ENCODE peak calls at places on chromosome 7, in ten cellular contexts. N, G, C, T, M, A, F, O, V and L are unnamed samples.
A peak's percentile ranks its signal among the peaks of the same experiment; 100 is the strongest.

GRCh38 chr7:99036531-99037175 is 107.3 kb downstream of the SMURF1 start:
- DNase-seq in O (peak; percentile 75), F (peak; percentile 55), T (no peak), V (peak; percentile 90), A (no peak), M (peak; percentile 34), C (no peak), G (peak; percentile 87), N (no peak), L (no peak)

GRCh38 chr7:129401968-129402860 is 32.0 kb upstream of the STRIP2 start:
- DNase-seq in O (no peak), T (no peak), M (no peak), G (no peak), N (no peak), A (no peak), F (peak; percentile 12), C (no peak), V (peak; percentile 9), L (no peak)

GRCh38 chr7:93949468-93949867 is 27.9 kb downstream of the GNG11 start:
- DNase-seq in F (peak; percentile 11), V (peak; percentile 90), T (no peak), C (peak; percentile 64), N (no peak), G (peak; percentile 90), M (peak; percentile 9), O (peak; percentile 85), A (no peak), L (no peak)

GRCh38 chr7:68744036-68744435 is 854.2 kb upstream of the AUTS2 start:
- DNase-seq in M (no peak), A (no peak), T (no peak), O (no peak), V (no peak), C (no peak), F (no peak), N (no peak), G (no peak), L (no peak)

GRCh38 chr7:28572321-28573058 is 160.2 kb downstream of the CREB5 start:
- DNase-seq in G (no peak), T (no peak), F (no peak), M (no peak), O (no peak), C (no peak), N (no peak), V (no peak), A (peak; percentile 26), L (peak; percentile 52)

GRCh38 chr7:47693161-47693740 is 111.3 kb upstream of the TNS3 start:
- DNase-seq in G (peak; percentile 24), F (no peak), O (no peak), M (no peak), N (no peak), C (no peak), T (no peak), A (no peak), V (peak; percentile 9), L (no peak)

GRCh38 chr7:28410628-28411578 is 1.4 kb upstream of the CREB5 start:
- DNase-seq in T (peak; percentile 23), V (peak; percentile 72), A (no peak), G (no peak), F (no peak), N (peak; percentile 49), M (peak; percentile 71), O (peak; percentile 67), C (no peak), L (peak; percentile 54)

GRCh38 chr7:50056131-50056530 is 36.9 kb downstream of the ZPBP start:
- DNase-seq in O (no peak), F (no peak), G (no peak), A (no peak), T (no peak), V (no peak), C (no peak), M (no peak), N (no peak), L (no peak)

GRCh38 chr7:150439926-150440325 is 10.5 kb upstream of the GIMAP8 start:
- DNase-seq in V (peak; percentile 15), G (peak; percentile 9), T (no peak), A (no peak), O (no peak), N (no peak), C (no peak), M (no peak), F (no peak), L (no peak)

GRCh38 chr7:46291601-46292150 is 370.6 kb upstream of the IGFBP3 start:
- DNase-seq in G (peak; percentile 81), F (no peak), T (no peak), M (peak; percentile 29), C (peak; percentile 44), V (peak; percentile 81), A (no peak), N (no peak), O (peak; percentile 80), L (no peak)

GRCh38 chr7:36301914-36302771 is 87.5 kb upstream of the ANLN start:
- DNase-seq in C (no peak), T (no peak), A (no peak), M (no peak), G (no peak), F (no peak), V (peak; percentile 38), N (no peak), O (peak; percentile 39), L (no peak)

GRCh38 chr7:41732279-41733062 is 29.6 kb upstream of the INHBA start:
- DNase-seq in M (no peak), G (peak; percentile 24), F (no peak), V (peak; percentile 33), A (no peak), T (no peak), C (no peak), N (peak; percentile 51), O (peak; percentile 29), L (no peak)

GRCh38 chr7:130912086-130912909 is 178.3 kb upstream of the KLF14 start:
- DNase-seq in M (no peak), N (no peak), F (no peak), T (no peak), V (peak; percentile 75), G (peak; percentile 92), C (no peak), A (no peak), O (peak; percentile 89), L (no peak)

GRCh38 chr7:51162724-51163329 is 153.8 kb downstream of the COBL start:
- DNase-seq in V (peak; percentile 91), O (peak; percentile 84), N (no peak), C (peak; percentile 47), T (peak; percentile 77), G (peak; percentile 78), A (peak; percentile 93), F (peak; percentile 41), M (peak; percentile 91), L (peak; percentile 94)

GRCh38 chr7:22667562-22668239 is 59.3 kb upstream of the IL6 start:
- DNase-seq in F (peak; percentile 34), V (peak; percentile 49), T (no peak), A (no peak), N (no peak), G (peak; percentile 41), C (no peak), O (peak; percentile 72), M (peak; percentile 52), L (peak; percentile 74)

GRCh38 chr7:26500749-26501352 is 209.2 kb downstream of the SNX10 start:
- DNase-seq in F (peak; percentile 26), A (no peak), N (no peak), O (peak; percentile 43), T (no peak), V (peak; percentile 35), C (no peak), M (peak; percentile 23), G (peak; percentile 37), L (no peak)
- TF ChIP-seq CTCF in F (peak; percentile 69), A (peak; percentile 46), N (peak; percentile 54), O (peak; percentile 64), T (peak; percentile 59), V (peak; percentile 42), C (peak; percentile 34), M (peak; percentile 60), G (peak; percentile 61), L (peak; percentile 48)

GRCh38 chr7:106029941-106030340 is 66.9 kb downstream of the CDHR3 start:
- DNase-seq in O (no peak), V (no peak), F (no peak), C (no peak), M (no peak), N (no peak), T (no peak), G (no peak), A (no peak), L (no peak)
- TF ChIP-seq CTCF in O (no peak), V (peak; percentile 12), F (no peak), C (no peak), M (no peak), N (no peak), T (no peak), G (no peak), A (no peak), L (no peak)

GRCh38 chr7:91266067-91266930 is 2.1 kb downstream of the FZD1 start:
- DNase-seq in F (no peak), V (no peak), M (peak; percentile 32), A (peak; percentile 45), O (no peak), T (peak; percentile 16), G (no peak), N (peak; percentile 49), C (no peak), L (no peak)

GRCh38 chr7:91264083-91264923 is at the start of gene FZD1:
- DNase-seq in T (peak; percentile 96), N (peak; percentile 97), G (peak; percentile 99), M (peak; percentile 98), F (peak; percentile 73), A (peak; percentile 98), C (peak; percentile 93), V (peak; percentile 99), O (peak; percentile 100), L (peak; percentile 91)

GRCh38 chr7:91265693-91266066 is 1.4 kb downstream of the FZD1 start:
- DNase-seq in F (no peak), C (no peak), V (peak; percentile 16), O (peak; percentile 38), G (no peak), N (peak; percentile 57), A (peak; percentile 23), T (peak; percentile 24), M (peak; percentile 16), L (no peak)

GRCh38 chr7:91263359-91264082 is 712 bp upstream of the FZD1 start:
- DNase-seq in A (peak; percentile 63), O (no peak), M (peak; percentile 53), V (no peak), T (peak; percentile 38), C (no peak), N (peak; percentile 67), G (no peak), F (peak; percentile 15), L (peak; percentile 15)

GRCh38 chr7:91264924-91265681 is 870 bp downstream of the FZD1 start:
- DNase-seq in G (peak; percentile 75), V (peak; percentile 83), C (no peak), A (peak; percentile 39), F (no peak), M (peak; percentile 72), O (peak; percentile 81), N (peak; percentile 71), T (peak; percentile 59), L (peak; percentile 38)
- TF ChIP-seq CTCF in G (no peak), V (no peak), C (no peak), A (no peak), F (no peak), M (no peak), O (no peak), N (no peak), T (no peak), L (no peak)

DNA sequence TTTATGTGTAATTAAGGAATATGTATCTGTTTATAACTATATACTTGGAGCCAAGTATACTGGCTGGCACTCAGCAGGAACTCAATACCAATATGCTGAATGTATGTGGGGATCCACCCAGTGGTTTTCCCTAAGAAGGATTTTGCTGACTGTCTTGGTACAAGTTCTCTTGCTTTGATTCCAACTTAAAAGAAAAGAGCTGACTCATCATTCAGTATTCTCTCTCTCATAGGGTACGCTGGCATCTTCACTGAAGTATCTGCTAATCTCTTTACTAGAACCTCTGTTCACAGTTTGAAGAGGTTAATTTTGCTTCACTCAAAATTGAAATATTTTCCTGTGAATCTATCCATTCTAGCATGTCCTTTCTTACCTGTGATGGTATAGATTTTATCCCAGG is 1044.8 kb downstream of the CNTNAP2 start:
- DNase-seq in N (no peak), T (no peak), F (no peak), V (no peak), C (no peak), M (no peak), G (no peak), O (no peak), A (no peak), L (no peak)
- TF ChIP-seq CTCF in N (no peak), T (no peak), F (no peak), V (no peak), C (no peak), M (no peak), G (no peak), O (no peak), A (no peak), L (no peak)